ENCODE peak calls at places on chromosomes 4 and X, in four cellular contexts. J, U, F and R are unnamed samples.

GRCh38 chr4:32768664-32769389 is 2048.7 kb downstream of the PCDH7 start:
- DNase-seq in J (no peak), U (no peak), F (no peak), R (no peak)

GRCh38 chr4:153566751-153567150 is 100.6 kb downstream of the TMEM131L start:
- DNase-seq in J (no peak), U (no peak), F (no peak), R (no peak)

GRCh38 chrX:140091276-140091886 is 126.1 kb upstream of the CXorf66 start:
- DNase-seq in J (peak; percentile 63), U (no peak), F (no peak), R (peak; percentile 55)

GRCh38 chr4:140186651-140187315 is 32.8 kb upstream of the MAML3 start:
- DNase-seq in J (no peak), U (peak; percentile 22), F (peak; percentile 29), R (no peak)

GRCh38 chr4:88144048-88144447 is 14.4 kb downstream of the ABCG2 start:
- DNase-seq in J (no peak), U (no peak), F (no peak), R (no peak)

GRCh38 chrX:123339201-123339905 is 155.3 kb downstream of the GRIA3 start:
- DNase-seq in J (no peak), U (peak; percentile 53), F (no peak), R (no peak)

GRCh38 chr4:89681219-89681618 is 155.7 kb downstream of the SNCA start:
- DNase-seq in J (peak; percentile 69), U (no peak), F (no peak), R (peak; percentile 33)

GRCh38 chrX:19544693-19545305 is 29.5 kb upstream of the MAP3K15 start:
- DNase-seq in J (no peak), U (peak; percentile 31), F (peak; percentile 47), R (peak; percentile 34)

GRCh38 chr4:169268951-169269781 is 1.6 kb downstream of the SH3RF1 start:
- DNase-seq in J (no peak), U (peak; percentile 61), F (no peak), R (peak; percentile 17)

GRCh38 chrX:47649781-47650163 is 591 bp downstream of the ELK1 start:
- DNase-seq in J (no peak), U (no peak), F (no peak), R (no peak)

GRCh38 chrX:119990995-119991787 is 47.6 kb upstream of the NKAP start:
- DNase-seq in J (peak; percentile 47), U (no peak), F (no peak), R (peak; percentile 23)

GRCh38 chrX:119622356-119623232 is 16.4 kb upstream of the NKRF start:
- DNase-seq in J (no peak), U (peak; percentile 39), F (no peak), R (no peak)

GRCh38 chrX:8591526-8591925 is 126.9 kb downstream of the VCX3B start:
- DNase-seq in J (no peak), U (no peak), F (no peak), R (no peak)

GRCh38 chr4:125432078-125432477 is 117.3 kb downstream of the FAT4 start:
- DNase-seq in J (peak; percentile 57), U (no peak), F (no peak), R (no peak)

GRCh38 chr4:5037553-5038551 is 13.4 kb upstream of the STK32B start:
- DNase-seq in J (no peak), U (peak; percentile 91), F (no peak), R (no peak)

GRCh38 chr4:184274288-184274951 is 56.7 kb upstream of the ENPP6 start:
- DNase-seq in J (no peak), U (no peak), F (no peak), R (no peak)

GRCh38 chrX:69182818-69183375 is 17.6 kb upstream of the PJA1 start:
- DNase-seq in J (no peak), U (no peak), F (no peak), R (no peak)

GRCh38 chr4:44629280-44629866 is 22.1 kb downstream of the YIPF7 start:
- DNase-seq in J (no peak), U (peak; percentile 23), F (peak; percentile 21), R (no peak)

GRCh38 chr4:106522839-106523238 is 154.3 kb upstream of the GIMD1 start:
- DNase-seq in J (no peak), U (no peak), F (no peak), R (no peak)

GRCh38 chr4:100929753-100930152 is 411.9 kb upstream of the EMCN start:
- DNase-seq in J (no peak), U (no peak), F (no peak), R (peak; percentile 17)